ENCODE peak calls at places on chromosomes 3 and 15, in four cellular contexts. One of them, this sample, is unnamed.
A peak's percentile ranks its signal among the peaks of the same experiment; 100 is the strongest.

GRCh38 chr15:80031841-80032240 is 27.6 kb upstream of the ZFAND6 start:
- DNase-seq in cardiac muscle cell: no peak
- DNase-seq in heart right ventricle: no peak
- DNase-seq in SJCRH30: peak; percentile 46
- DNase-seq in this sample: no peak

GRCh38 chr3:101574388-101575156 is 592 bp downstream of the PCNP start:
- DNase-seq in SJCRH30: peak; percentile 68
- DNase-seq in heart right ventricle: peak; percentile 45
- DNase-seq in cardiac muscle cell: peak; percentile 52
- DNase-seq in this sample: peak; percentile 33

GRCh38 chr15:96331942-96332853 is 1.7 kb downstream of the NR2F2 start:
- DNase-seq in SJCRH30: peak; percentile 72
- DNase-seq in heart right ventricle: no peak
- DNase-seq in cardiac muscle cell: peak; percentile 66
- DNase-seq in this sample: no peak

GRCh38 chr3:76199382-76199781 is 414.0 kb upstream of the ZNF717 start:
- DNase-seq in SJCRH30: peak; percentile 64
- DNase-seq in cardiac muscle cell: no peak
- DNase-seq in heart right ventricle: no peak
- DNase-seq in this sample: no peak

GRCh38 chr3:120879401-120879800 is 28.6 kb upstream of the STXBP5L start:
- DNase-seq in cardiac muscle cell: no peak
- DNase-seq in heart right ventricle: no peak
- DNase-seq in SJCRH30: no peak
- DNase-seq in this sample: no peak

GRCh38 chr3:3119393-3119851 is 7.3 kb upstream of the TRNT1 start:
- DNase-seq in cardiac muscle cell: no peak
- DNase-seq in SJCRH30: no peak
- DNase-seq in heart right ventricle: no peak
- DNase-seq in this sample: no peak

GRCh38 chr3:125351814-125352456 is 23.2 kb downstream of the ZNF148 start:
- DNase-seq in SJCRH30: no peak
- DNase-seq in heart right ventricle: no peak
- DNase-seq in cardiac muscle cell: no peak
- DNase-seq in this sample: no peak

GRCh38 chr15:63181658-63182057 is 7.7 kb upstream of the RAB8B start:
- DNase-seq in SJCRH30: no peak
- DNase-seq in cardiac muscle cell: peak; percentile 7
- DNase-seq in heart right ventricle: no peak
- DNase-seq in this sample: no peak

GRCh38 chr3:48429416-48430358 is at the start of gene PLXNB1:
- DNase-seq in cardiac muscle cell: peak; percentile 73
- DNase-seq in SJCRH30: peak; percentile 76
- DNase-seq in heart right ventricle: peak; percentile 58
- DNase-seq in this sample: peak; percentile 87

GRCh38 chr3:136193273-136194043 is 2.7 kb downstream of the MSL2 start:
- DNase-seq in heart right ventricle: no peak
- DNase-seq in cardiac muscle cell: no peak
- DNase-seq in SJCRH30: no peak
- DNase-seq in this sample: no peak

GRCh38 chr3:158912188-158912587 is 110.3 kb downstream of the MFSD1 start:
- DNase-seq in heart right ventricle: no peak
- DNase-seq in SJCRH30: no peak
- DNase-seq in cardiac muscle cell: no peak
- DNase-seq in this sample: no peak

GRCh38 chr3:83248454-83248853 is 1487.0 kb upstream of the GBE1 start:
- DNase-seq in SJCRH30: no peak
- DNase-seq in cardiac muscle cell: no peak
- DNase-seq in heart right ventricle: no peak
- DNase-seq in this sample: no peak

GRCh38 chr15:61702224-61703120 is 357.8 kb downstream of the VPS13C start:
- DNase-seq in SJCRH30: no peak
- DNase-seq in heart right ventricle: no peak
- DNase-seq in cardiac muscle cell: no peak
- DNase-seq in this sample: no peak

GRCh38 chr3:119310052-119310451 is 15.9 kb downstream of the ARHGAP31 start:
- DNase-seq in SJCRH30: peak; percentile 75
- DNase-seq in heart right ventricle: no peak
- DNase-seq in cardiac muscle cell: peak; percentile 97
- DNase-seq in this sample: no peak

GRCh38 chr3:18840535-18841137 is 307.7 kb upstream of the KCNH8 start:
- DNase-seq in SJCRH30: no peak
- DNase-seq in heart right ventricle: no peak
- DNase-seq in cardiac muscle cell: no peak
- DNase-seq in this sample: no peak

GRCh38 chr15:34701536-34701935 is 53.3 kb downstream of the GJD2 start:
- DNase-seq in heart right ventricle: no peak
- DNase-seq in cardiac muscle cell: no peak
- DNase-seq in SJCRH30: peak; percentile 81
- DNase-seq in this sample: peak; percentile 38

GRCh38 chr3:10764314-10765051 is 51.5 kb upstream of the SLC6A11 start:
- DNase-seq in cardiac muscle cell: no peak
- DNase-seq in SJCRH30: no peak
- DNase-seq in heart right ventricle: no peak
- DNase-seq in this sample: no peak

GRCh38 chr3:124149774-124150173 is 157.8 kb upstream of the ROPN1 start:
- DNase-seq in SJCRH30: no peak
- DNase-seq in heart right ventricle: no peak
- DNase-seq in cardiac muscle cell: no peak
- DNase-seq in this sample: no peak

GRCh38 chr3:104990758-104991157 is 376.0 kb upstream of the ALCAM start:
- DNase-seq in SJCRH30: no peak
- DNase-seq in cardiac muscle cell: peak; percentile 1
- DNase-seq in heart right ventricle: no peak
- DNase-seq in this sample: no peak

GRCh38 chr15:38226867-38227266 is 25.8 kb upstream of the SPRED1 start:
- DNase-seq in heart right ventricle: no peak
- DNase-seq in cardiac muscle cell: peak; percentile 85
- DNase-seq in SJCRH30: peak; percentile 89
- DNase-seq in this sample: no peak

GRCh38 chr3:136544532-136544931 is 207.6 kb downstream of the STAG1 start:
- DNase-seq in SJCRH30: no peak
- DNase-seq in cardiac muscle cell: peak; percentile 17
- DNase-seq in heart right ventricle: no peak
- DNase-seq in this sample: no peak

GRCh38 chr3:128278761-128279593 is 125.7 kb downstream of the EEFSEC start:
- DNase-seq in heart right ventricle: peak; percentile 78
- DNase-seq in cardiac muscle cell: peak; percentile 97
- DNase-seq in SJCRH30: peak; percentile 90
- DNase-seq in this sample: no peak

GRCh38 chr3:128279594-128279880 is 126.3 kb downstream of the EEFSEC start:
- DNase-seq in heart right ventricle: no peak
- DNase-seq in cardiac muscle cell: no peak
- DNase-seq in SJCRH30: no peak
- DNase-seq in this sample: no peak

GRCh38 chr3:128276577-128277183 is 123.4 kb downstream of the EEFSEC start:
- DNase-seq in SJCRH30: no peak
- DNase-seq in cardiac muscle cell: no peak
- DNase-seq in heart right ventricle: no peak
- DNase-seq in this sample: no peak

GRCh38 chr3:128277378-128278049 is 124.2 kb downstream of the EEFSEC start:
- DNase-seq in heart right ventricle: no peak
- DNase-seq in cardiac muscle cell: no peak
- DNase-seq in SJCRH30: no peak
- DNase-seq in this sample: peak; percentile 46

DNA sequence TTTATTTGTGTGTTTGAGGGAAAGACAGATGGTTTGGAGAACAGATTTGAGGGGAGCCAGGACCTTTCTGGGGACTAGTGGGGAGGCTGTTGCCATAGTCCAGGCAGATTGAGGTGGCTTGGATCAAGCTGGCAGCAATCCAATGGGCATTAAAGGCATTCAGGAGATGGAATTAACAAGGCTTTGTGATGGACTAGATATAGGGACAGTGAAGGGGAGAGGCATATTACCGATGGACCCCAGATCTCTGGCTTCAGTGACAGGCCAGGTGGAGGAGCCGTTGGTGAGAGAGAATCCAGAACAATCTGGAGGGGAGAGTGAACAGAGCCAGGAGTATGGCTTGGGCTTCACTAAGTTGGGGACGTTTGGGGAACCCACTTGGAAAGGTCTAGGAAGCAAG is 124.8 kb downstream of the EEFSEC start:
- DNase-seq in heart right ventricle: no peak
- DNase-seq in cardiac muscle cell: no peak
- DNase-seq in SJCRH30: no peak
- DNase-seq in this sample: no peak
- H3K27me3 ChIP-seq in heart right ventricle: no peaks in the 10 kb centered on the region
- H3K27me3 ChIP-seq in cardiac muscle cell: no peaks in the 10 kb centered on the region
- H3K27me3 ChIP-seq in SJCRH30: no peaks in the 10 kb centered on the region
- H3K27me3 ChIP-seq in this sample: no peaks in the 10 kb centered on the region

GRCh38 chr3:74021451-74021850 is 396.7 kb upstream of the PDZRN3 start:
- DNase-seq in SJCRH30: no peak
- DNase-seq in heart right ventricle: no peak
- DNase-seq in cardiac muscle cell: no peak
- DNase-seq in this sample: no peak

GRCh38 chr3:74027121-74027520 is 402.4 kb upstream of the PDZRN3 start:
- DNase-seq in SJCRH30: no peak
- DNase-seq in cardiac muscle cell: no peak
- DNase-seq in heart right ventricle: no peak
- DNase-seq in this sample: no peak
- H3K9me3 ChIP-seq in SJCRH30: no peaks in the 10 kb centered on the region
- H3K9me3 ChIP-seq in cardiac muscle cell: no peaks in the 10 kb centered on the region
- H3K9me3 ChIP-seq in heart right ventricle: no peaks in the 10 kb centered on the region
- H3K9me3 ChIP-seq in this sample: no peaks in the 10 kb centered on the region

GRCh38 chr15:78437107-78437761 is 782 bp upstream of the IREB2 start:
- DNase-seq in SJCRH30: peak; percentile 33
- DNase-seq in cardiac muscle cell: no peak
- DNase-seq in heart right ventricle: no peak
- DNase-seq in this sample: no peak

GRCh38 chr15:78437762-78438594 is at the start of gene IREB2:
- DNase-seq in heart right ventricle: peak; percentile 97
- DNase-seq in cardiac muscle cell: peak; percentile 99
- DNase-seq in SJCRH30: peak; percentile 96
- DNase-seq in this sample: peak; percentile 97

GRCh38 chr15:78440375-78441373 is 2.7 kb downstream of the IREB2 start:
- DNase-seq in SJCRH30: no peak
- DNase-seq in heart right ventricle: no peak
- DNase-seq in cardiac muscle cell: no peak
- DNase-seq in this sample: no peak

GRCh38 chr15:78434134-78434533 is 3.9 kb upstream of the IREB2 start:
- DNase-seq in cardiac muscle cell: no peak
- DNase-seq in SJCRH30: peak; percentile 22
- DNase-seq in heart right ventricle: no peak
- DNase-seq in this sample: no peak

GRCh38 chr15:78438595-78439285 is 724 bp downstream of the IREB2 start:
- DNase-seq in cardiac muscle cell: peak; percentile 39
- DNase-seq in SJCRH30: peak; percentile 48
- DNase-seq in heart right ventricle: no peak
- DNase-seq in this sample: peak; percentile 33
- H3K27ac ChIP-seq in cardiac muscle cell: peak overlapping the region; percentile 97
- H3K27ac ChIP-seq in SJCRH30: peak overlapping the region; percentile 95
- H3K27ac ChIP-seq in heart right ventricle: peak overlapping the region; percentile 98
- H3K27ac ChIP-seq in this sample: peak overlapping the region; percentile 95

DNA sequence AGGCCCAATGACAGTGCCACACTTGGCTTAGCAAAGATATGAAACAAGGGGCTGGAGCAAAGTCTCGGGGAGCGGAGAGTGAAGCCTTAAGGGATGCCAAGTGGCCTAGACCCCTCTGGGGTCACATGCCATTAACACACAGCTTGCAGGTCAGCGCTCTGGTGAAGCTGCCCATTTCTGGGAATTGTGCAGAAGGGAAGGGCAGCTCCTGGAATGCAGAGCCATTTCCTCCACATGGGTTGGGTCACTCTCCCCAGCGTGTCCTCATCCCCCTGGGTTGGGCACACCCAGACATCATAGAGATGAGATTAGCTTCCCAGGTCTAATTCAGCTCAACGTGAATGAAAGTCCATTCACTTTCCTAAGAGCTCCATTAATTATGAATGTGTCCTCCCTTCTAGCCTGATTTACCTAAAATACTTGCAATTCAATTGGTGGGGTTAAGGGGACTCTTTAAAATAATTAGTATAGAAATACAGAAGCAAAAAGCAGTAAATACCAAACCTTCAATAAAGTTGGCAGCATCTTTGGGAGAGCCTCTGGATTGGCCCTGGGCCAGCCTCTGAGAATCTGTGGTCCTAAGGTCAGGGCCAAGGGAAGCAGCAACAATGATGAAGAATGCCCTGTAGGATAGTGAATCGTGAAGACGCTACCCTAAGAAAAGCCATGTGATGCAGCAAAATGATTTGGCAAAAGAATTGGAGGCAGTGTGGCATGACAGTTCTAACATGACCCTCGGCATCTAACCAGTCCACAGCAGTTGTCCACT is 17.8 kb downstream of the MRAS start:
- DNase-seq in cardiac muscle cell: no peak
- DNase-seq in SJCRH30: no peak
- DNase-seq in heart right ventricle: no peak
- DNase-seq in this sample: no peak
- H3K27me3 ChIP-seq in cardiac muscle cell: no peaks in the 10 kb centered on the region
- H3K27me3 ChIP-seq in SJCRH30: no peaks in the 10 kb centered on the region
- H3K27me3 ChIP-seq in heart right ventricle: no peaks in the 10 kb centered on the region
- H3K27me3 ChIP-seq in this sample: no peaks in the 10 kb centered on the region